ENCODE peak calls at places on chromosomes 16 and 17, in four cellular contexts. U is A673, T is AG04450, G is HCT116. A is an unnamed sample.

GRCh38 chr17:14926526-14927122 is 338.5 kb downstream of the PMP22 start:
- DNase-seq in U (peak), T (peak), G (peak), A (peak)

GRCh38 chr16:9484436-9484835 is 393.0 kb downstream of the HAPSTR1 start:
- DNase-seq in T (no peak), U (no peak), G (no peak), A (no peak)

GRCh38 chr17:37708616-37709212 is 36.1 kb downstream of the HNF1B start:
- DNase-seq in G (no peak), U (no peak), T (no peak), A (no peak)

GRCh38 chr16:11439790-11440656 is 94.8 kb downstream of the RMI2 start:
- DNase-seq in U (no peak), G (no peak), T (no peak), A (no peak)

GRCh38 chr17:1058423-1059130 is 61.6 kb downstream of the TIMM22 start:
- DNase-seq in U (peak), T (no peak), G (peak), A (no peak)

GRCh38 chr16:57660715-57661463 is 7.2 kb upstream of the ADGRG3 start:
- DNase-seq in T (no peak), G (no peak), U (no peak), A (no peak)

GRCh38 chr16:30740364-30741251 is 7.6 kb upstream of the PHKG2 start:
- DNase-seq in G (peak), T (no peak), U (no peak), A (no peak)

GRCh38 chr16:30004424-30004776 is 6.4 kb downstream of the DOC2A start:
- DNase-seq in G (no peak), U (no peak), T (no peak), A (no peak)

GRCh38 chr17:60604686-60605334 is 4.8 kb downstream of the PPM1D start:
- DNase-seq in G (peak), T (no peak), U (no peak), A (no peak)

GRCh38 chr16:743794-744500 is 3.1 kb upstream of the CIAO3 start:
- DNase-seq in U (no peak), T (no peak), G (no peak), A (no peak)

GRCh38 chr16:58730724-58731370 is 3.3 kb downstream of the GOT2 start:
- DNase-seq in U (no peak), G (no peak), T (no peak), A (no peak)

GRCh38 chr16:48491517-48491916 is 106.3 kb upstream of the SIAH1 start:
- DNase-seq in G (no peak), T (no peak), U (no peak), A (no peak)

GRCh38 chr16:35182943-35183550 is 1723.6 kb downstream of the TP53TG3F start:
- DNase-seq in U (no peak), T (no peak), G (no peak), A (no peak)

GRCh38 chr16:89067677-89068076 is 26.0 kb upstream of the ACSF3 start:
- DNase-seq in G (no peak), T (no peak), U (no peak), A (no peak)

GRCh38 chr16:68265078-68265925 is 976 bp downstream of the SLC7A6 start:
- DNase-seq in T (no peak), U (peak), G (peak), A (no peak)

GRCh38 chr17:28390123-28390522 is 15.9 kb downstream of the SLC46A1 start:
- DNase-seq in T (no peak), U (no peak), G (no peak), A (no peak)

GRCh38 chr17:60730273-60730672 is 52.6 kb downstream of the BCAS3 start:
- DNase-seq in G (no peak), U (no peak), T (no peak), A (no peak)

GRCh38 chr16:86519649-86520316 is 9.5 kb downstream of the FOXF1 start:
- DNase-seq in T (peak), G (peak), U (peak), A (no peak)

GRCh38 chr17:70161519-70161918 is 7.8 kb upstream of the KCNJ2 start:
- DNase-seq in G (no peak), U (no peak), T (no peak), A (no peak)

GRCh38 chr17:19652595-19652994 is 4.0 kb downstream of the ALDH3A2 start:
- DNase-seq in U (no peak), G (no peak), T (no peak), A (no peak)

GRCh38 chr17:18974407-18975149 is 22.6 kb downstream of the SLC5A10 start:
- DNase-seq in T (no peak), U (no peak), G (no peak), A (no peak)

GRCh38 chr16:29809031-29809747 is 2.8 kb upstream of the PRRT2 start:
- DNase-seq in T (no peak), U (no peak), G (no peak), A (no peak)

GRCh38 chr17:71966459-71967313 is 154.1 kb upstream of the SOX9 start:
- DNase-seq in G (no peak), U (no peak), T (no peak), A (no peak)

GRCh38 chr16:3017806-3018506 is at the start of gene CLDN6:
- DNase-seq in T (no peak), U (peak), G (no peak), A (no peak)

GRCh38 chr16:85017151-85017550 is 5.8 kb upstream of the ZDHHC7 start:
- DNase-seq in T (no peak), U (no peak), G (no peak), A (no peak)

GRCh38 chr16:10242916-10243315 is 60.7 kb upstream of the GRIN2A start:
- DNase-seq in U (no peak), T (no peak), G (no peak), A (no peak)

GRCh38 chr17:57092171-57092570 is 7.1 kb downstream of the AKAP1 start:
- DNase-seq in T (peak), G (no peak), U (no peak), A (no peak)

GRCh38 chr16:86466695-86467406 is 43.5 kb upstream of the FOXF1 start:
- DNase-seq in T (peak), U (no peak), G (no peak), A (no peak)

GRCh38 chr17:17151541-17151940 is 54.6 kb downstream of the PLD6 start:
- DNase-seq in T (no peak), U (peak), G (no peak), A (no peak)

GRCh38 chr17:7101531-7101930 is 13.1 kb downstream of the ASGR2 start:
- DNase-seq in T (no peak), G (no peak), U (no peak), A (no peak)

GRCh38 chr16:66885491-66885890 is 5.2 kb downstream of the PDP2 start:
- DNase-seq in U (no peak), G (no peak), T (no peak), A (no peak)

GRCh38 chr17:32927724-32928526 is at the start of gene TMEM98:
- DNase-seq in T (no peak), U (peak), G (no peak), A (no peak)

GRCh38 chr17:63930951-63931575 is 1.1 kb downstream of the CD79B start:
- DNase-seq in U (no peak), G (no peak), T (no peak), A (peak)

GRCh38 chr16:11319529-11320146 is 25.6 kb upstream of the RMI2 start:
- DNase-seq in T (no peak), U (peak), G (no peak), A (no peak)

DNA sequence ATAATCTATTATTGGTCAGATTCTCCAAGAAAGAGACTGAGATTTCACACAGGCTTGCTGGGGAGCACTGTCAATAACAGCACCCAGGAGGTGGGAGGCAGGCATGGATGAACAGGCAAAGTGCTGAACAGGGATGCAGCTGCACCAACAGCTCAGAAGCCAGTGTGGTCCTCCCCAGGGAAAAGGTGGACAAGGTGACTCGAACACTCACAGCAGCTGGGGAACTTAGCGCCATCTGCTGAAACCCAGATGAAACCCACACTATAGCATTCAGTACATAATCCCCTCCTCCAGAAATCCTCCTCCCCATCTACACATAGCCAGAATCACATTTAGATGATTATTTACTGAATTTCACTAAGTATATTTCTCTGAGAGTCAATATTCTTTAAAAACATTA is 255.2 kb upstream of the WSB1 start:
- DNase-seq in G (peak), T (no peak), U (peak), A (no peak)
- TF ChIP-seq CTCF in G (no peak), T (no peak), U (no peak), A (peak)

DNA sequence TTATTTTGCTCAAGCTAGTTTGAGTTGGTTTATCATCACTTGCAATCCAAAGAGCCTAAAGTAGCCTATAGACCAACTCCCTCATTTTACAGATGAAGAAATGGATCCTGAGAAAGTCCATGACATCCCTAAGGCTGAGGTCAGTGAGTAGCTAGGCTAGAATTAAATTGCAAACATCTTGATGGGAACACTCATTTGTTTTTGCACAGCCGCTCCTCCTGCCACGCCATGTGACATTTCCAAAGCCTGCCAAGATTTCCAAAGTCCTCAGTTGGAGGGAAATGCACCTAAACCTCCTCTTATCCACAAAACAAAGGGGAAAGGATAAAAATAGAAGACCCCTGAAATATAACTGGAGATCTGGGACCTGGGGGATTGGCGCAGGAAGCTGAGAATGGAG is 15.0 kb downstream of the TMEM92 start:
- DNase-seq in T (no peak), U (no peak), G (no peak), A (no peak)
- H3K4me3 ChIP-seq in T (peak), U (no peak), G (no peak), A (no peak)

GRCh38 chr17:76107507-76107906 is 3.9 kb upstream of the EXOC7 start:
- DNase-seq in U (peak), G (peak), T (no peak), A (no peak)
- TF ChIP-seq CTCF in U (peak), G (no peak), T (no peak), A (peak)

GRCh38 chr17:8893621-8894020 is 26.1 kb upstream of the PIK3R6 start:
- DNase-seq in T (no peak), U (no peak), G (no peak), A (no peak)

GRCh38 chr17:8893059-8893458 is 25.6 kb upstream of the PIK3R6 start:
- DNase-seq in T (no peak), U (no peak), G (no peak), A (no peak)

GRCh38 chr17:8896087-8896486 is 28.6 kb upstream of the PIK3R6 start:
- DNase-seq in U (no peak), G (no peak), T (no peak), A (no peak)

GRCh38 chr17:8894189-8894611 is 26.7 kb upstream of the PIK3R6 start:
- DNase-seq in G (no peak), U (no peak), T (no peak), A (no peak)

DNA sequence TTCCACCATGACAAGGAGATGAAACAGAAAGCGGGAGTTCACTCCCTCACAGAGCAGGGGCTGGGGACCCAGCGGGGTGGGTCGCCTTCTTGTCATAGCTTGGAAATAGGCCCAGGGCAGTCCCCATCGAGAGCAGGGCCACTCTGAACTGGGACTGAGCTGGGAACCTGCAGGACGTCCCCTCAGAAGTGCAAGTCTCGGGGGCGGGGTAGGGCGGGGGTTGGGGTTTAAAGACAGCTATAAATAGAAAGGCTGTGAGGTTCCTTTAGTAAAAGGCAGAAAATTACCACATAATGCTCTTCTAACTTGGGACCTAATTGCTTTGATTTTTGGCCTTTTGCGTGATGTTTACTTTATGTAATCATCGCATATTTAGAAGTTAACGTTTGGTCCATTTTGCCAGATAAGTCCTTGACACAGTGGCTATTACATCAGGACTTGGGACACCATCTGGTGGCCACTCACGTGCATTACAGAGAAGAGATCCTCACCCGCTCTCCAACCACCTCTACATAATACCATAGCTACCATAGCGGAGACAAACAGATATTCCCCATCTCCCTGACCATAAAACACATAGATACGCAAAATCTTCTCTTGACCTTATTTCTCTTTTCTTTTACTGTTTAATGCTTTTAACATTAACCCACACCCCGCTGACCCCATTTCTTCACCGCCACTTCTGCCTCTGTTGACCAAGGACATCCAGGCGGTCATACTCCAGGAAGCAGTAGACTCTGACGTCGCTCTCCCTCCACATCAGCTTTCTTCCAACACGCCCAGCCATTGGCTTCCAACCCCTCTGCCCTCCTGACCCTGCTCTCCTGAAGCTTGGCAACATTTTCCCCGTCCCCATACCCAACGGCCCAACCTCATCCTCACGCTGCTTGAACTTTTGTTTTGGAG is 27.5 kb upstream of the PIK3R6 start:
- DNase-seq in T (peak), G (peak), U (peak), A (peak)
- H3K4me3 ChIP-seq in T (no peak), G (no peak), U (no peak), A (no peak)